ENCODE peak calls at places on chromosomes 5 and 9, in five cellular contexts. S, C, I, J and T are unnamed samples.

GRCh38 chr5:56986631-56986957 is 34.7 kb upstream of the MIER3 start:
- DNase-seq in I (peak; percentile 2), S (no peak), J (no peak), C (no peak), T (peak; percentile 4)

GRCh38 chr9:89413963-89414638 is 83.8 kb downstream of the SEMA4D start:
- DNase-seq in J (no peak), C (no peak), S (no peak), I (no peak), T (no peak)

GRCh38 chr5:25944786-25945185 is 1093.6 kb downstream of the CDH9 start:
- DNase-seq in I (no peak), C (no peak), J (no peak), S (no peak), T (no peak)

GRCh38 chr9:444528-444927 is 229.9 kb downstream of the DOCK8 start:
- DNase-seq in I (peak; percentile 43), C (no peak), J (no peak), S (no peak), T (no peak)

GRCh38 chr5:32734822-32735378 is 23.8 kb downstream of the NPR3 start:
- DNase-seq in I (no peak), C (no peak), S (no peak), J (no peak), T (no peak)

GRCh38 chr5:173917788-173918786 is 29.9 kb downstream of the CPEB4 start:
- DNase-seq in J (peak; percentile 74), S (no peak), C (peak; percentile 86), I (peak; percentile 89), T (peak; percentile 74)

GRCh38 chr9:112810696-112811490 is 60.3 kb downstream of the SNX30 start:
- DNase-seq in I (no peak), S (no peak), C (no peak), J (no peak), T (no peak)

GRCh38 chr9:135877776-135878527 is 29.4 kb downstream of the CAMSAP1 start:
- DNase-seq in C (no peak), S (no peak), J (no peak), I (no peak), T (no peak)

GRCh38 chr5:140690376-140690932 is 716 bp downstream of the HARS1 start:
- DNase-seq in J (no peak), C (no peak), S (no peak), I (no peak), T (no peak)

GRCh38 chr5:109740329-109740728 is 50.6 kb downstream of the MAN2A1 start:
- DNase-seq in J (no peak), I (peak; percentile 11), C (no peak), S (no peak), T (no peak)

GRCh38 chr5:128077526-128077925 is 6.0 kb upstream of the SLC12A2 start:
- DNase-seq in C (no peak), J (no peak), I (no peak), S (no peak), T (no peak)

GRCh38 chr5:14105717-14106435 is 37.3 kb upstream of the TRIO start:
- DNase-seq in J (peak; percentile 57), I (peak; percentile 74), S (no peak), C (no peak), T (peak; percentile 63)

GRCh38 chr5:163565492-163565891 is 60.1 kb downstream of the MAT2B start:
- DNase-seq in I (peak; percentile 16), S (no peak), C (no peak), J (no peak), T (no peak)

GRCh38 chr5:23525751-23526150 is 18.3 kb downstream of the PRDM9 start:
- DNase-seq in C (no peak), I (no peak), S (no peak), J (no peak), T (no peak)

GRCh38 chr9:86047361-86047760 is 52.0 kb downstream of the GOLM1 start:
- DNase-seq in C (no peak), I (no peak), J (no peak), S (no peak), T (no peak)

GRCh38 chr9:15642369-15642962 is 89.6 kb downstream of the CCDC171 start:
- DNase-seq in C (peak; percentile 10), S (no peak), I (peak; percentile 69), J (peak; percentile 13), T (no peak)

GRCh38 chr9:97703437-97704326 is 6.5 kb upstream of the XPA start:
- DNase-seq in I (peak; percentile 89), C (no peak), J (no peak), S (no peak), T (peak; percentile 45)

GRCh38 chr5:29902859-29903258 is 1290.6 kb upstream of the CDH6 start:
- DNase-seq in C (no peak), I (no peak), S (no peak), J (no peak), T (no peak)

GRCh38 chr9:77752566-77752965 is 104.4 kb upstream of the GNA14 start:
- DNase-seq in I (peak; percentile 95), C (no peak), S (no peak), J (peak; percentile 83), T (peak; percentile 93)

GRCh38 chr5:75054110-75054930 is 2.0 kb upstream of the GCNT4 start:
- DNase-seq in I (peak; percentile 71), J (no peak), C (no peak), S (peak; percentile 49), T (no peak)

GRCh38 chr9:134629586-134630392 is 11.8 kb upstream of the COL5A1 start:
- DNase-seq in C (no peak), S (no peak), I (no peak), J (no peak), T (no peak)

GRCh38 chr9:129232839-129233568 is 54.9 kb upstream of the IER5L start:
- DNase-seq in C (no peak), S (no peak), J (no peak), I (peak; percentile 80), T (no peak)

GRCh38 chr9:104093647-104094533 is at the start of gene SMC2:
- DNase-seq in J (peak; percentile 68), I (peak; percentile 95), S (peak; percentile 92), C (peak; percentile 96), T (peak; percentile 19)

GRCh38 chr9:138022756-138023393 is 145.3 kb downstream of the CACNA1B start:
- DNase-seq in J (no peak), I (no peak), C (no peak), S (peak; percentile 11), T (no peak)

GRCh38 chr5:151825445-151825844 is 53.7 kb downstream of the G3BP1 start:
- DNase-seq in C (peak; percentile 30), I (peak; percentile 86), J (peak; percentile 42), S (peak; percentile 47), T (peak; percentile 40)

GRCh38 chr5:55816342-55816741 is 34.8 kb upstream of the IL31RA start:
- DNase-seq in I (peak; percentile 89), C (no peak), J (peak; percentile 88), S (no peak), T (peak; percentile 74)

GRCh38 chr5:37900692-37901091 is 60.9 kb upstream of the GDNF start:
- DNase-seq in S (no peak), J (no peak), C (no peak), I (peak; percentile 47), T (no peak)

GRCh38 chr5:20559845-20560244 is 571.8 kb upstream of the CDH18 start:
- DNase-seq in C (no peak), I (no peak), J (no peak), S (no peak), T (no peak)

GRCh38 chr5:149125386-149125891 is 15.9 kb upstream of the ABLIM3 start:
- DNase-seq in S (no peak), I (no peak), J (no peak), C (no peak), T (no peak)

GRCh38 chr9:36325081-36325828 is 67.0 kb upstream of the GNE start:
- DNase-seq in I (no peak), C (no peak), J (no peak), S (no peak), T (no peak)

GRCh38 chr5:50445281-50445949 is 4.3 kb upstream of the EMB start:
- DNase-seq in C (peak; percentile 68), J (no peak), S (no peak), I (no peak), T (no peak)

GRCh38 chr5:120449501-120449900 is 14.6 kb upstream of the PRR16 start:
- DNase-seq in I (no peak), C (no peak), S (no peak), J (no peak), T (no peak)

GRCh38 chr9:68759981-68760673 is 55.1 kb downstream of the PIP5K1B start:
- DNase-seq in I (no peak), C (no peak), J (no peak), S (no peak), T (no peak)

GRCh38 chr9:90914868-90915483 is 113.4 kb downstream of the SYK start:
- DNase-seq in J (peak; percentile 51), C (peak; percentile 61), I (peak; percentile 82), S (peak; percentile 74), T (no peak)

GRCh38 chr5:154857091-154857533 is 1.3 kb upstream of the CNOT8 start:
- DNase-seq in C (no peak), I (no peak), S (no peak), J (no peak), T (no peak)

GRCh38 chr5:14063117-14063516 is 80.0 kb upstream of the TRIO start:
- DNase-seq in S (no peak), J (no peak), I (no peak), C (no peak), T (no peak)

GRCh38 chr9:19701274-19701673 is 87.6 kb downstream of the SLC24A2 start:
- DNase-seq in J (no peak), S (no peak), C (no peak), I (no peak), T (no peak)

GRCh38 chr5:142016576-142016975 is 3.7 kb upstream of the GNPDA1 start:
- DNase-seq in J (no peak), I (no peak), C (peak; percentile 8), S (no peak), T (no peak)

GRCh38 chr5:160262665-160263064 is 33.4 kb downstream of the FABP6 start:
- DNase-seq in C (no peak), J (no peak), I (peak; percentile 25), S (no peak), T (no peak)
- H3K4me3 ChIP-seq in C (no peak overlapping the region), J (no peak overlapping the region), I (no peak overlapping the region), S (no peak overlapping the region), T (no peak overlapping the region)

GRCh38 chr5:58717303-58718012 is 134.6 kb downstream of the RAB3C start:
- DNase-seq in J (no peak), I (no peak), S (no peak), C (no peak), T (no peak)
- H3K4me3 ChIP-seq in J (no peak overlapping the region), I (no peak overlapping the region), S (no peak overlapping the region), C (no peak overlapping the region), T (no peak overlapping the region)

GRCh38 chr9:127004946-127005769 is 90.6 kb downstream of the RALGPS1 start:
- DNase-seq in I (peak; percentile 60), C (peak; percentile 82), J (no peak), S (no peak), T (no peak)
- H3K4me3 ChIP-seq in I (no peak overlapping the region), C (no peak overlapping the region), J (no peak overlapping the region), S (no peak overlapping the region), T (no peak overlapping the region)

GRCh38 chr5:67196537-67197059 is at the start of gene CD180:
- DNase-seq in S (no peak), I (peak; percentile 18), C (no peak), J (no peak), T (no peak)
- H3K4me3 ChIP-seq in S (no peak within 1 kb of the TSS), I (no peak within 1 kb of the TSS), C (no peak within 1 kb of the TSS), J (no peak within 1 kb of the TSS), T (no peak within 1 kb of the TSS)